ENCODE peak calls at places on chromosomes 1 and 21, in five cellular contexts. P is HepG2, V is HCT116, T is K562, E is H1. W is an unnamed sample.

GRCh38 chr1:101653482-101653946 is 343.2 kb downstream of the OLFM3 start:
- DNase-seq in T (no peak), E (peak), P (no peak), V (peak), W (no peak)

GRCh38 chr1:22687191-22687590 is 23.4 kb upstream of the EPHB2 start:
- DNase-seq in E (no peak), V (no peak), T (no peak), P (no peak), W (no peak)

GRCh38 chr21:28627261-28627660 is 365.4 kb downstream of the LTN1 start:
- DNase-seq in V (no peak), T (no peak), E (no peak), P (no peak), W (no peak)

GRCh38 chr1:24277420-24278169 is 41.6 kb upstream of the GRHL3 start:
- DNase-seq in T (no peak), V (no peak), E (no peak), P (no peak), W (no peak)

GRCh38 chr21:32921632-32922230 is 104.0 kb upstream of the OLIG2 start:
- DNase-seq in E (peak), T (peak), P (no peak), V (peak), W (no peak)

GRCh38 chr1:201535046-201535777 is 3.7 kb upstream of the NAV1 start:
- DNase-seq in P (no peak), E (no peak), V (peak), T (no peak), W (no peak)

GRCh38 chr1:230365723-230366307 is 60.3 kb downstream of the PGBD5 start:
- DNase-seq in T (no peak), P (peak), V (no peak), E (no peak), W (no peak)

GRCh38 chr1:243267346-243268283 is 11.8 kb downstream of the SDCCAG8 start:
- DNase-seq in V (no peak), T (no peak), P (no peak), E (no peak), W (no peak)

GRCh38 chr1:155077758-155078495 is 710 bp upstream of the EFNA3 start:
- DNase-seq in P (no peak), V (no peak), T (no peak), E (no peak), W (peak)

GRCh38 chr1:175936736-175937135 is 193.3 kb upstream of the TNR start:
- DNase-seq in P (no peak), E (no peak), V (no peak), T (no peak), W (no peak)

GRCh38 chr21:45406801-45407628 is 2.0 kb downstream of the COL18A1 start:
- DNase-seq in E (peak), T (no peak), P (peak), V (no peak), W (no peak)

GRCh38 chr1:51288578-51288977 is 41.8 kb downstream of the TTC39A start:
- DNase-seq in E (no peak), V (no peak), T (no peak), P (no peak), W (no peak)

GRCh38 chr1:212283741-212284140 is 1.5 kb upstream of the PPP2R5A start:
- DNase-seq in T (no peak), P (no peak), V (no peak), E (no peak), W (no peak)

GRCh38 chr1:235329139-235329808 is 904 bp downstream of the GGPS1 start:
- DNase-seq in T (peak), P (no peak), V (no peak), E (peak), W (no peak)

GRCh38 chr1:12040457-12041051 is 21.3 kb downstream of the MIIP start:
- DNase-seq in P (no peak), V (no peak), E (no peak), T (peak), W (peak)

GRCh38 chr1:203174324-203174985 is 1.2 kb downstream of the MYBPH start:
- DNase-seq in T (no peak), E (no peak), V (no peak), P (no peak), W (no peak)

GRCh38 chr1:5223266-5223665 is 568.9 kb downstream of the AJAP1 start:
- DNase-seq in E (no peak), P (no peak), V (no peak), T (no peak), W (no peak)

GRCh38 chr1:37509181-37509580 is 5.4 kb downstream of the MEAF6 start:
- DNase-seq in V (no peak), T (no peak), P (peak), E (no peak), W (no peak)

GRCh38 chr1:196660912-196661311 is 9.1 kb downstream of the CFH start:
- DNase-seq in V (peak), E (no peak), T (peak), P (no peak), W (peak)

GRCh38 chr1:208203848-208204609 is 40.2 kb downstream of the PLXNA2 start:
- DNase-seq in P (no peak), E (no peak), V (no peak), T (no peak), W (no peak)

GRCh38 chr1:25245809-25246599 is 1.2 kb downstream of the RSRP1 start:
- DNase-seq in P (peak), T (peak), E (no peak), V (no peak), W (peak)

GRCh38 chr1:25688390-25689119 is 72.0 kb downstream of the MAN1C1 start:
- DNase-seq in V (no peak), E (no peak), P (no peak), T (no peak), W (no peak)

GRCh38 chr1:26731233-26731902 is 35.6 kb downstream of the ARID1A start:
- DNase-seq in V (no peak), E (no peak), T (no peak), P (no peak), W (no peak)

GRCh38 chr1:203640117-203640516 is 13.5 kb downstream of the ATP2B4 start:
- DNase-seq in V (no peak), T (no peak), E (no peak), P (no peak), W (no peak)

GRCh38 chr1:61776091-61776490 is 33.8 kb downstream of the PATJ start:
- DNase-seq in T (no peak), V (no peak), P (no peak), E (no peak), W (no peak)

GRCh38 chr1:212630159-212630900 is 21.8 kb downstream of the ATF3 start:
- DNase-seq in V (peak), E (peak), P (peak), T (peak), W (peak)

GRCh38 chr1:112698366-112699310 is 8.3 kb downstream of the RHOC start:
- DNase-seq in V (no peak), T (peak), P (peak), E (no peak), W (peak)

GRCh38 chr1:10832703-10833102 is 36.3 kb upstream of the CASZ1 start:
- DNase-seq in V (no peak), T (no peak), E (no peak), P (no peak), W (no peak)
- TF ChIP-seq JUND in V (no peak), T (no peak), E (no peak), P (no peak), W (no peak)

GRCh38 chr1:183235503-183235902 is 49.4 kb downstream of the LAMC2 start:
- DNase-seq in E (no peak), T (no peak), V (no peak), P (no peak), W (no peak)

GRCh38 chr1:183233113-183233512 is 47.0 kb downstream of the LAMC2 start:
- DNase-seq in T (no peak), P (no peak), V (no peak), E (no peak), W (no peak)

GRCh38 chr1:183237046-183237445 is 51.0 kb downstream of the LAMC2 start:
- DNase-seq in V (no peak), P (no peak), E (no peak), T (no peak), W (no peak)

GRCh38 chr1:183236158-183236725 is 50.2 kb downstream of the LAMC2 start:
- DNase-seq in V (no peak), E (no peak), P (no peak), T (no peak), W (no peak)

DNA sequence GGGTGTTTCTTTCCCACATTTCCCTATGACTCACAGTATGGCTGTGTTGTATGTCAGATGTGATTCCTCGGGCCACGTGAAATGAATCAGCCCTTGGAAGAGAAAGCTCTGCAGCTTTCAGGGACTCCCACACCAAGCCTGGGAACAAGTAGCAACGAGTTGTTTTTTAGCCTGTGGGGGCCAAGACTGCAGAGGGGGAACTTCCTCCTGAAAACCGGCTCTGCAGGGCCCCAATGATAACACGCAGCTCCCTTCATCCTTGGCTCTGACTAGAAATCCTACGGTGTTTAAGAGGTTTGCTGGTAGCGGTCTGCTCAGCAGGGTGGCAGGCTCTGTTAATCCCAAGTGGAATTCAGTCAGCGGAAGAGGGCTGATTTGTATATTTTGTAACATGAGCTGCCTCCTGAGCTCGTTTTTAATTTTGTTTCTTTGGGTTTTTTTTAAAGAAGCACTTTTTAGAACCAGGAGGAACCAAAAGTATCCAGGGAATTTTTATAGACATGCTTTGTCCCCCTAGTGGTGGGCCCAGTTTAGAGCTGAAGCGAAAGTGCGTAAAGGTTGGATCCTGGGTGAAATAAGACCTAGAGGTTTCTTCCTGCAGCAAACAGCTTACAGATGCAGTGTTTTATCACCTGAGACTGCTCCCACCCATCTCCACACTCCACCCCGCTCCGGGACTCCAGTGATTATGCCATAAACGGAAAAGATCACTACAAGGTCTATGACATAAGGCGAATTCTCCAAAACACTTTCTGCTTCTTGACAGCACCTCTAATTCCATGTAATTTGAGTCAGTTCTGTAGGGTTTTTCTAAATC is 48.8 kb downstream of the LAMC2 start:
- DNase-seq in T (no peak), V (peak), P (peak), E (peak), W (peak)
- TF ChIP-seq JUND in T (no peak), V (peak), P (no peak), E (no peak), W (no peak)

GRCh38 chr21:42414928-42415769 is 11.4 kb downstream of the UBASH3A start:
- DNase-seq in V (peak), T (peak), E (no peak), P (no peak), W (no peak)
- TF ChIP-seq JUND in V (peak), T (peak), E (no peak), P (no peak), W (no peak)

GRCh38 chr1:65584399-65584798 is 163.9 kb downstream of the LEPR start:
- DNase-seq in T (no peak), E (no peak), P (no peak), V (no peak), W (no peak)

GRCh38 chr1:65593516-65593915 is 173.0 kb downstream of the LEPR start:
- DNase-seq in T (no peak), P (no peak), V (no peak), E (no peak), W (no peak)

GRCh38 chr1:65595724-65596123 is 175.3 kb downstream of the LEPR start:
- DNase-seq in E (no peak), V (no peak), P (no peak), T (no peak), W (no peak)

DNA sequence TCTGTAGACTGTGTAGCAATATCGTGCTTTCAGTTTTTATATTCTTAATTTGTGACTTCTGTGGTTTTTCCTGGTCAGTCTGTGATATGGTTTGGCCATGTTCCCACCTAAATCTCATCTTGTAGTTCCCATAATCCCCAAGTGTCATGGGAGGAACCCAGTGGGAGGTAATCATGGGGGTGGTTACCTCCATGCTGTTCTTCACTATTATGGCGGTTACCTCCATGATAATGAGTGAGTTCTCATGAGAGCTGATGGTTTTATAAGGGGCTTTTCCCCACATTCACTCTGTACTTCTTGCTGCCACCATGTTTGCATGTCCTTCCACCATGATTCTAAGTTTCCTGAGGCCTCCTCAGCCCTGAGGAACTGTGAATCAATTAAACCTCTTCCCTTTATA is 169.8 kb downstream of the LEPR start:
- DNase-seq in V (no peak), T (no peak), E (no peak), P (no peak), W (no peak)
- TF ChIP-seq JUND in V (no peak), T (no peak), E (no peak), P (no peak), W (no peak)

GRCh38 chr1:45686081-45687013 is at the start of gene GPBP1L1:
- DNase-seq in E (peak), T (peak), V (peak), P (peak), W (peak)

GRCh38 chr1:45684402-45684801 is 1.9 kb downstream of the GPBP1L1 start:
- DNase-seq in P (no peak), T (no peak), E (no peak), V (no peak), W (no peak)

GRCh38 chr1:45685308-45686080 is 839 bp downstream of the GPBP1L1 start:
- DNase-seq in P (no peak), V (no peak), T (no peak), E (no peak), W (peak)

GRCh38 chr1:45687753-45688737 is at the start of gene TMEM69:
- DNase-seq in V (peak), E (peak), T (peak), P (peak), W (peak)

GRCh38 chr1:45687014-45687752 is 798 bp upstream of the TMEM69 start:
- DNase-seq in T (peak), P (peak), V (peak), E (peak), W (peak)
- TF ChIP-seq JUND in T (peak), P (no peak), V (no peak), E (no peak), W (no peak)

DNA sequence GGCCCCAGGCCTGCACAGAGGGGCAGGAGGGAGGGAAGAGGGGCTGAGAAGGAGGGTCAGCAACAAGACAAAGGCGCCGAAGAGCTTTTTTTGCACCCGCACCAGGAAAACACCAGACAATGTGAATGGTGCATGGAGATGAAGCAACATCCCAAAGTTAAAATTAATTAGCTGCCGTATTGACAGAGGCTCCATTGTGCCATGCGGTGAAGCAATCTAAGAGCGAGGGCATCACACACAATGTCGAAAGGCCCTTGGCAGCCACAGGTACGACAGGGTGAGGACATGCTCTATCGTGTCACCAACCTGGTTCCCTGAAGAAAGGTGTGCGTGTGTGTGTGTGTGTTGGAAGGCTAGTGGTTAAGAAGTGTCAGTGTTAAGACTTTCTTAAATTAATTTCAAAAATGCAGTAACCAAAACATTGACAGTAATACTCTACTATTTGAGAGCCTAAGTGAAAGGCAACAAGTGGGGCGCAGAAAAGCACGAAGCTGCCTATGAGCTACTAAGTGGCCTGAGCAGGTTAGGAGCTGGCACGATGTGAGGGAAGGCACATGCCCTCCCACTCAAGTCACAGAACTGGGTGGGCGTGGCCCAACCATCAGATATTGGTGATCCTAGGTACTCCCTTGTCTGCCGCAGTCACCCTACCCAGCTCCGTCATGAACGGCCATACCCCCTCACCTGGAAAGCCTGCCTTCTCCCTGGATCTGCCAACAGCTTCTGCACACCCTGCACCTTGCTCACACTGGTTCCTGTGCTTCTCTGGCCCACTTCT is 41.0 kb downstream of the SSBP3 start:
- DNase-seq in P (no peak), E (no peak), T (no peak), V (no peak), W (no peak)
- TF ChIP-seq JUND in P (no peak), E (no peak), T (no peak), V (no peak), W (no peak)

W was measured in T47D.